ENCODE peak calls at places on chromosomes 13 and 19, in five cellular contexts. C, R, K, J and I are unnamed samples.

GRCh38 chr13:26280822-26281221 is 26.9 kb downstream of the CDK8 start:
- DNase-seq in J (no peak), R (no peak), C (no peak), K (no peak), I (no peak)

GRCh38 chr19:38204096-38204495 is 19.9 kb downstream of the DPF1 start:
- DNase-seq in R (no peak), J (no peak), C (no peak), K (no peak), I (no peak)

GRCh38 chr19:5397804-5398692 is 57.2 kb upstream of the ZNRF4 start:
- DNase-seq in J (no peak), K (no peak), C (no peak), R (no peak), I (peak; percentile 68)

GRCh38 chr19:483332-484072 is 12.8 kb upstream of the MADCAM1 start:
- DNase-seq in R (no peak), K (no peak), J (no peak), C (no peak), I (no peak)

GRCh38 chr13:52651880-52652169 is 811 bp upstream of the SUGT1 start:
- DNase-seq in R (no peak), J (no peak), K (no peak), C (no peak), I (no peak)

GRCh38 chr13:99752373-99752772 is 219.2 kb downstream of the ZIC5 start:
- DNase-seq in C (no peak), K (no peak), R (no peak), J (no peak), I (no peak)

GRCh38 chr13:30108913-30109237 is 198.5 kb downstream of the KATNAL1 start:
- DNase-seq in K (no peak), C (no peak), J (no peak), R (no peak), I (no peak)

GRCh38 chr19:33724021-33724722 is 72.5 kb upstream of the KCTD15 start:
- DNase-seq in J (no peak), R (no peak), K (no peak), C (no peak), I (peak; percentile 84)

GRCh38 chr13:110382229-110382628 is 75.1 kb downstream of the COL4A2 start:
- DNase-seq in K (no peak), C (no peak), R (peak; percentile 92), J (no peak), I (no peak)

GRCh38 chr19:56120371-56121179 is 520 bp downstream of the ZNF787 start:
- DNase-seq in J (peak; percentile 45), K (no peak), C (peak; percentile 91), R (peak; percentile 71), I (peak; percentile 71)

GRCh38 chr13:42398542-42398941 is 126.6 kb downstream of the AKAP11 start:
- DNase-seq in K (no peak), R (no peak), C (no peak), J (no peak), I (peak; percentile 21)

GRCh38 chr19:1007852-1008251 is 7.6 kb downstream of the GRIN3B start:
- DNase-seq in K (no peak), C (no peak), R (no peak), J (no peak), I (peak; percentile 13)

GRCh38 chr13:44652223-44652622 is 76.1 kb upstream of the TSC22D1 start:
- DNase-seq in K (no peak), C (no peak), J (no peak), R (no peak), I (no peak)
- TF ChIP-seq CTCF in K (no peak), C (no peak), J (no peak), R (no peak), I (no peak)

GRCh38 chr19:18915639-18916038 is 3.5 kb downstream of the COPE start:
- DNase-seq in K (no peak), C (peak; percentile 82), J (no peak), R (peak; percentile 30), I (peak; percentile 73)
- TF ChIP-seq CTCF in K (peak; percentile 30), C (peak; percentile 34), J (peak; percentile 48), R (peak; percentile 42), I (peak; percentile 40)

GRCh38 chr19:50008532-50008931 is 16.6 kb downstream of the VRK3 start:
- DNase-seq in R (no peak), J (no peak), C (peak; percentile 33), K (no peak), I (peak; percentile 69)
- TF ChIP-seq CTCF in R (peak; percentile 14), J (peak; percentile 24), C (no peak), K (no peak), I (no peak)

GRCh38 chr19:8367327-8368001 is 3.5 kb downstream of the ANGPTL4 start:
- DNase-seq in C (peak; percentile 83), R (peak; percentile 98), K (peak; percentile 96), J (no peak), I (peak; percentile 31)

GRCh38 chr19:8366961-8367326 is 3.0 kb downstream of the ANGPTL4 start:
- DNase-seq in R (no peak), C (peak; percentile 41), K (no peak), J (no peak), I (no peak)

GRCh38 chr19:8361921-8362793 is 1.8 kb upstream of the ANGPTL4 start:
- DNase-seq in K (peak; percentile 96), C (peak; percentile 86), R (peak; percentile 99), J (no peak), I (no peak)

GRCh38 chr19:8366121-8366581 is 2.2 kb downstream of the ANGPTL4 start:
- DNase-seq in K (no peak), R (no peak), J (no peak), C (no peak), I (no peak)

DNA sequence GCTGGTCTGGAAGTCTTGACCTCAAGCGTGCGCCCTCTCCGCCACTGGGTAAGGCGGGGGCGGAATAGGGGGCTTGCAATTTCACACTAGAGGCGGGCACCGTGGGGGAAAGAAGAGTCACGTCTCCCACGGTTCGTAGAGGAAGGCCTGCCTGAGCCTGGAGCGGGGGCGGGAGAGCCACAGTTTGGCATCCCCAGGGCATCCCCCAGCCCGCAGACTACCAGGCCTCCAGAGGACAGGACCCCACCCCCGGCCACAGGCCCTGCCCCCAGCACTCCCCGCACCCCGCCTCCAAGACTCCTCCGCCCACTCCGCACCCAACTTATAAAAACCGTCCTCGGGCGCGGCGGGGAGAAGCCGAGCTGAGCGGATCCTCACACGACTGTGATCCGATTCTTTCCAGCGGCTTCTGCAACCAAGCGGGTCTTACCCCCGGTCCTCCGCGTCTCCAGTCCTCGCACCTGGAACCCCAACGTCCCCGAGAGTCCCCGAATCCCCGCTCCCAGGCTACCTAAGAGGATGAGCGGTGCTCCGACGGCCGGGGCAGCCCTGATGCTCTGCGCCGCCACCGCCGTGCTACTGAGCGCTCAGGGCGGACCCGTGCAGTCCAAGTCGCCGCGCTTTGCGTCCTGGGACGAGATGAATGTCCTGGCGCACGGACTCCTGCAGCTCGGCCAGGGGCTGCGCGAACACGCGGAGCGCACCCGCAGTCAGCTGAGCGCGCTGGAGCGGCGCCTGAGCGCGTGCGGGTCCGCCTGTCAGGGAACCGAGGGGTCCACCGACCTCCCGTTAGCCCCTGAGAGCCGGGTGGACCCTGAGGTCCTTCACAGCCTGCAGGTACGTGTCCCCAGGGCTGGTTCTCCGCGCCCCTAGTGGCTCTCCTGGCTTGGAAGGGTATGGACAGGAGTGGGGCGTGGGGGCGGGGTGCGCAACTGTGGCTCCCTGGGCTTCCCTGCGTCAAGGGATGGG is at the start of gene ANGPTL4:
- DNase-seq in C (peak; percentile 77), J (peak; percentile 23), R (peak; percentile 55), K (peak; percentile 46), I (peak; percentile 64)
- TF ChIP-seq CTCF in C (no peak), J (peak; percentile 35), R (peak; percentile 12), K (peak; percentile 17), I (no peak)

GRCh38 chr19:35899547-35900214 is 659 bp downstream of the NFKBID start:
- DNase-seq in J (peak; percentile 29), R (peak; percentile 81), K (peak; percentile 46), C (peak; percentile 85), I (peak; percentile 75)

GRCh38 chr19:35902870-35903475 is 644 bp downstream of the HCST start:
- DNase-seq in J (no peak), R (no peak), K (no peak), C (no peak), I (no peak)

GRCh38 chr19:35901055-35901644 is 810 bp upstream of the NFKBID start:
- DNase-seq in J (no peak), R (peak; percentile 51), C (no peak), K (no peak), I (no peak)

GRCh38 chr19:35903550-35904179 is 1.3 kb downstream of the HCST start:
- DNase-seq in J (no peak), K (no peak), R (peak; percentile 73), C (peak; percentile 75), I (peak; percentile 26)

GRCh38 chr19:35901854-35902661 is at the start of gene HCST:
- DNase-seq in C (no peak), R (peak; percentile 22), J (no peak), K (no peak), I (no peak)
- TF ChIP-seq CTCF in C (no peak), R (no peak), J (no peak), K (no peak), I (no peak)